ENCODE peak calls at places on chromosome 12, in five cellular contexts. Y, W, C, Z and F are unnamed samples.

GRCh38 chr12:122276242-122276641 is 9.9 kb upstream of the VPS33A start:
- DNase-seq in Y (no peak), W (no peak), C (no peak), Z (no peak), F (no peak)

GRCh38 chr12:68178774-68179439 is 19.4 kb upstream of the IFNG start:
- DNase-seq in Y (no peak), W (no peak), C (no peak), Z (no peak), F (no peak)

GRCh38 chr12:9745191-9745590 is 12.3 kb upstream of the CLECL1 start:
- DNase-seq in Y (no peak), W (no peak), C (no peak), Z (no peak), F (no peak)

GRCh38 chr12:67915335-67915851 is 73.9 kb upstream of the IFNG-AS1 start:
- DNase-seq in Y (no peak), W (no peak), C (no peak), Z (peak; percentile 20), F (peak; percentile 80)

GRCh38 chr12:101828463-101829196 is 2.1 kb downstream of the GNPTAB start:
- DNase-seq in Y (no peak), W (no peak), C (no peak), Z (no peak), F (peak; percentile 42)

GRCh38 chr12:104998423-104999346 is 12.6 kb downstream of the NOPCHAP1 start:
- DNase-seq in Y (no peak), W (no peak), C (no peak), Z (peak; percentile 94), F (peak; percentile 97)

GRCh38 chr12:121365416-121366062 is 13.3 kb upstream of the ANAPC5 start:
- DNase-seq in Y (no peak), W (no peak), C (no peak), Z (no peak), F (no peak)

GRCh38 chr12:70606001-70606400 is 31.2 kb downstream of the PTPRB start:
- DNase-seq in Y (no peak), W (no peak), C (no peak), Z (no peak), F (no peak)

GRCh38 chr12:497501-498160 is 37.9 kb downstream of the B4GALNT3 start:
- DNase-seq in Y (no peak), W (no peak), C (no peak), Z (peak; percentile 75), F (peak; percentile 78)

GRCh38 chr12:114447274-114447716 is 41.4 kb upstream of the TBX5 start:
- DNase-seq in Y (no peak), W (no peak), C (no peak), Z (no peak), F (no peak)

GRCh38 chr12:88298761-88299242 is 156.7 kb downstream of the TMTC3 start:
- DNase-seq in Y (no peak), W (no peak), C (peak; percentile 66), Z (no peak), F (peak; percentile 21)

GRCh38 chr12:111998015-111998414 is 14.9 kb downstream of the TMEM116 start:
- DNase-seq in Y (no peak), W (no peak), C (no peak), Z (no peak), F (no peak)

GRCh38 chr12:31321565-31322228 is 4.3 kb downstream of the SINHCAF start:
- DNase-seq in Y (no peak), W (no peak), C (no peak), Z (no peak), F (no peak)

GRCh38 chr12:30719060-30719459 is 23.4 kb upstream of the IPO8 start:
- DNase-seq in Y (no peak), W (no peak), C (peak; percentile 61), Z (no peak), F (no peak)

GRCh38 chr12:47835831-47836155 is 16.1 kb upstream of the HDAC7 start:
- DNase-seq in Y (no peak), W (no peak), C (no peak), Z (no peak), F (no peak)

GRCh38 chr12:112986291-112986800 is 8.0 kb downstream of the OAS2 start:
- DNase-seq in Y (no peak), W (no peak), C (no peak), Z (no peak), F (no peak)

GRCh38 chr12:49664591-49665146 is 41.3 kb downstream of the PRPF40B start:
- DNase-seq in Y (no peak), W (no peak), C (no peak), Z (no peak), F (peak; percentile 89)

GRCh38 chr12:56298828-56299227 is 1.3 kb downstream of the CS start:
- DNase-seq in Y (no peak), W (no peak), C (no peak), Z (no peak), F (no peak)

GRCh38 chr12:74317078-74317581 is 220.5 kb upstream of the ATXN7L3B start:
- DNase-seq in Y (no peak), W (no peak), C (peak; percentile 93), Z (peak; percentile 65), F (peak; percentile 33)